ENCODE peak calls at places on chromosomes 16 and 17, in ten cellular contexts. T is fibroblast of gingiva, F is ureter, K is non-pigmented ciliary epithelial cell, M is GM04504, C is left colon, W is ELR, S is NCI-H1694 treated with DMSO at 0.1 percent for 48 hours, L is T-helper 17 cell, V is neural crest cell. Z is an unnamed sample.

GRCh38 chr16:49832177-49832576 is 23.7 kb downstream of the ZNF423 start:
- DNase-seq in T (no peak), F (no peak), K (no peak), M (no peak), C (no peak), W (no peak), S (no peak), L (no peak), V (no peak), Z (no peak)

GRCh38 chr17:29124135-29124930 is 55.9 kb downstream of the MYO18A start:
- DNase-seq in T (peak), F (no peak), K (no peak), M (peak), C (no peak), W (peak), S (peak), L (no peak), V (peak), Z (no peak)

GRCh38 chr16:23058576-23058975 is 90.7 kb downstream of the USP31 start:
- DNase-seq in T (no peak), F (no peak), K (no peak), M (no peak), C (no peak), W (no peak), S (no peak), L (no peak), V (no peak), Z (no peak)

GRCh38 chr16:12800751-12801308 is 2.9 kb downstream of the CPPED1 start:
- DNase-seq in T (no peak), F (no peak), K (no peak), M (no peak), C (no peak), W (no peak), S (no peak), L (no peak), V (no peak), Z (no peak)

GRCh38 chr17:42275527-42276358 is 448 bp downstream of the STAT5B start:
- DNase-seq in T (no peak), F (no peak), K (no peak), M (no peak), C (peak), W (peak), S (peak), L (peak), V (peak), Z (no peak)

GRCh38 chr16:89031715-89032659 is 55.0 kb upstream of the CBFA2T3 start:
- DNase-seq in T (no peak), F (no peak), K (no peak), M (no peak), C (peak), W (no peak), S (no peak), L (peak), V (no peak), Z (no peak)

GRCh38 chr17:1989135-1989534 is 36.0 kb downstream of the RTN4RL1 start:
- DNase-seq in T (peak), F (no peak), K (peak), M (peak), C (no peak), W (peak), S (no peak), L (no peak), V (no peak), Z (no peak)

GRCh38 chr16:81873843-81874752 is 95.0 kb downstream of the PLCG2 start:
- DNase-seq in T (peak), F (peak), K (peak), M (peak), C (peak), W (peak), S (no peak), L (no peak), V (peak), Z (peak)

GRCh38 chr17:19977360-19978205 is at the start of gene AKAP10:
- DNase-seq in T (peak), F (peak), K (peak), M (peak), C (peak), W (peak), S (peak), L (peak), V (peak), Z (peak)

GRCh38 chr17:64354824-64355535 is 35.7 kb downstream of the PECAM1 start:
- DNase-seq in T (peak), F (no peak), K (no peak), M (no peak), C (no peak), W (no peak), S (no peak), L (no peak), V (no peak), Z (no peak)

Z was measured in mesothelial cell of epicardium.